ENCODE peak calls at places on chromosome 18, in four cellular contexts. B is body of pancreas, L is right lobe of liver, S is breast epithelium. D is an unnamed sample. For H3K4me1, the result is how much of the 10 kb centered on the place peaks cover.

GRCh38 chr18:57518533-57518932 is 68.0 kb downstream of the FECH start:
- DNase-seq in L (no peak), S (no peak), B (no peak), D (no peak)

GRCh38 chr18:51110073-51110797 is 80.2 kb downstream of the SMAD4 start:
- DNase-seq in B (peak), S (peak), L (peak), D (peak)

GRCh38 chr18:45014047-45014501 is 333.4 kb downstream of the SETBP1 start:
- DNase-seq in S (no peak), L (no peak), B (no peak), D (no peak)

GRCh38 chr18:13726972-13727331 is 479 bp downstream of the RNMT start:
- DNase-seq in L (peak), S (no peak), B (peak), D (peak)

GRCh38 chr18:72762505-72763122 is 105.2 kb downstream of the NETO1 start:
- DNase-seq in L (no peak), B (no peak), S (no peak), D (no peak)

GRCh38 chr18:55732227-55733106 is 144.5 kb upstream of the TCF4 start:
- DNase-seq in S (no peak), B (no peak), L (no peak), D (no peak)

GRCh38 chr18:6929370-6930102 is 188.1 kb downstream of the LAMA1 start:
- DNase-seq in L (no peak), S (no peak), B (no peak), D (no peak)

GRCh38 chr18:45004531-45004930 is 323.8 kb downstream of the SETBP1 start:
- DNase-seq in S (no peak), L (no peak), B (no peak), D (no peak)

DNA sequence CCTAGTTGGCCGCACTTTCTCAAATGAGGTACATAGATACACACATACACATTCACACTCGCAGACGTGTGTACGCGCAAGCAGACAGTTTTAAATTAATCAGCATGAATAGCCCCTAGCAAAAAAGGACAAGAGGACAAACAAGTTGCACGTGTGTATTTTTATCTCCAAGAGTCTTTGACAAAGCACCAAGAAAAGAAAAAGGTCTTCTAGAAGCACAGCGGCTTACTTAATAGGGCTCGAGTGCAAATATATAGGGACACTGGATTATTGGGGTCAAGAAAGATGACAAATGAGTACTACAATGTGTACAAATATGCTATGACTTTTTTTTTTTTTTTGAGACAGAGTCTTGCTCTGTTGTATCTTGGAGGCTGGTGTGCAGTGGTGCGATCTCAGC is 1.7 kb upstream of the BCL2 start:
- DNase-seq in S (no peak), B (no peak), L (no peak), D (no peak)
- H3K4me3 ChIP-seq in S (no peak), B (no peak), L (no peak), D (no peak)

GRCh38 chr18:31683968-31684278 is 458 bp downstream of the B4GALT6 start:
- DNase-seq in L (no peak), S (no peak), B (no peak), D (no peak)

GRCh38 chr18:31684279-31685096 is at the start of gene B4GALT6:
- DNase-seq in B (peak), L (peak), S (no peak), D (peak)

GRCh38 chr18:31686572-31686971 is 2.2 kb upstream of the B4GALT6 start:
- DNase-seq in L (no peak), B (no peak), S (no peak), D (no peak)

GRCh38 chr18:31687016-31687415 is 2.6 kb upstream of the B4GALT6 start:
- DNase-seq in B (no peak), L (no peak), S (no peak), D (no peak)

DNA sequence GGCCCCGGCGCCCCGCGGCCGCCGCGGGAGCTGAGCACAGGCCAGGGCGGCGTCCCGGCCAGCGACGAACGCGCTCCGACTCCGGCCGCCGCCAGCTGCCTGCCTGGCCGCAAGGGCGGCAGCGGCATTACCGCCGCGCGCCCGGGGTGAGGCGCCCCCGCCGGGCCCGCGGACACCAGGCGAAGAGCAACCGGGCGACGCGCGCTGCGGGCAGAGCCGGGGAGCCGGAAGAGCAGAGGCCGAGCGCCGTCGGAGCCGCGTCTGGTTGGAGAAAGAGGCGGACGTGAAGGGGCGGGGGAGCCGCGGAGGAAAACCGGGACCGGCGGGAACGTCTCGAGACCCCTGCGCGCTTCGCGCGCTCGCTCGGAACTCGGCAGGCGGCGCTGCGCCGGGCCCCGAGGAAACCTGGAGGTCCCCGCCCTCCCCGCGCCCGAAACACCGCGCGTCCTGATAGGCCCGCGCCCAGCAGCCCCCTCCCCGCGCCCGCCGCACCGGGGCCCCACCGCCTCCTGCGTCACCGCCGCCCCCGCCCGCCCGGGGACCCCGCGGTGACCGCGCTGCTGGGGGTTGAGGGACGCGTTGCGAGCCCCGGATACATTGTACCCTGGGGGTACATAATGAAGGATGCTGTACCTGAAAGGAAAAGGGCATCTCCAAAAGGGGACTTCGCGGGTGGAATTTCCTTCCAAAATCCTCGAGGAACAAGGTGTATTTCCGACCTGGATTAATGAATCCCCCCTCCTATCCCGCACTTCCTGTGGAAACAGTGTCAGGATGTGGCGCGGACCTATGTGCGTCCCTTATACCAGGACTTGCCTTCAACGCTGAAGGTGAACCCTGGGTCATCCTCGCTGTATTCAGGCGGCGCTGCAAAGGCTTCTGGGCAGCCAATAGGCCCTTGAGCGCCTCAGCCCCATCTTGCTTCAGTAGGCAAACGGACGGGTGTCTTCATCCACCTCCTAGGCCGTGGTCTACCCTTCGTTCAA is 1.0 kb upstream of the B4GALT6 start:
- DNase-seq in S (peak), B (peak), L (peak), D (peak)
- TF ChIP-seq POLR2A in S (no peak), B (peak), L (peak), D (no peak)

DNA sequence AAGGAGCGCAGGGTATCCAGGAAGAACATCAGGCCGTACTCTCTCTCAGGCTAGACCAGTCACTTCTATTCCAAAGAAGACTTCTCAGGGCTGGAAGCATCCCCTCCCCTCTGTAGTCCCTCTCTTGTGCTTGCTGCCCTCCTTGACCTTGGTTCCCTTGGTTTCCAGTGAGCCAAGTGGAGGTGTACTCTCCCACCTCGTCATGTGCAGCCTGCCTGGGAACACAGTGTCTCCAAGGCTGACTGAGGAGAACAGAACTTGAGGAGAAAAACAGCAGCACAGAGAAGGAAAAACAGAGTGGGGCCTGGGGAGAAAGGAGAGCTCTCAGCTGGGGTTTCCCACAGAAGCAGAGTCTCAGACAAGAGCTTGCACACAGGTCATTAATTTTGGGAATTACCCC is 52.7 kb downstream of the HAUS1 start:
- DNase-seq in B (no peak), S (no peak), L (no peak), D (no peak)
- H3K4me1 ChIP-seq in B (under half), S (under half), L (under half), D (under half)

DNA sequence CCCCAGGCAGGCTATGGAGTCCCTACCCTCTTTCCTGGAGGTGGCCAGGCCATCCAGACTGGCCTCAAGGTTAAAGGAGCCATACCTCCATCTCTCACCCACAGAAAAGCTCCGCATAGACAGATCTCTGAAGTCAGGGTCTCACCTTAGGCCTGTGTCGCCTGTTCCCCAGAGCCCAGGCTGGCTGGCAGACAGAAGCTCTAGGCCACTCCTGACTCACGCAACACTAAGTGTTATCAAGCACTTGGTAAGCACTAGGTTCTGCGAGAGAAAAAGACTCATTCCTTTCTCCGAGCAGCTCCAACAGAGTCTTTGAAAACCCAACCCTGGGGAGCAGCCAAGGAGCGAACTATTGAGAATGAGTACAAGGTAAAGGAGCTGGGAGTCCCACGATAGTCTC is 6.1 kb downstream of the SMAD7 start:
- DNase-seq in L (no peak), B (no peak), S (no peak), D (no peak)
- H3K4me3 ChIP-seq in L (no peak), B (no peak), S (no peak), D (peak)

GRCh38 chr18:37617623-37618022 is 52.0 kb upstream of the CELF4 start:
- DNase-seq in S (no peak), B (no peak), L (no peak), D (no peak)
- TF ChIP-seq POLR2A in S (no peak), B (no peak), L (no peak), D (no peak)

GRCh38 chr18:49949991-49950395 is 136.7 kb upstream of the ACAA2 start:
- DNase-seq in L (no peak), S (no peak), B (no peak), D (no peak)
- H3K4me1 ChIP-seq in L (under half), S (under half), B (under half), D (under half)

DNA sequence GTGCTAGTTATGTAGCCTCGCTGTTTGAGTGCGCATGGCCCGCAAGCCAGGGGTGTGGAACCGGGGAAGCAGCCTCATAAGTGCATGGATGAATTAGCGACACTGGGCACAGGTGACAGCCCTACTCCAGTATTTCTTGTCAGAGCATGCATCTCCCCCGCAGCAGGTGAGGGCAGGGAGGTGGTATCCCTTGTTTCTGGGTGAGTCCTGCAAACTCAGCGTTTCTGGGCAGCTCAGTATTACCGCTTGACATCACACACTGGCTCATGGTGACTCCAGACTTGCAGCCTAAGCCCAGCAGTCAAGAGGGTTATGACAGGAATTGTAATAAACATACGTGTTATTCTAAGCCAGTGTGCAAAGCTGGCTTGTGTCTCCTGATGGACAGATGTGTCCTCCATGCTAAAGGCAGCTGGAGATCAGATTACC is 2.5 kb downstream of the CABLES1 start:
- DNase-seq in B (no peak), L (no peak), S (no peak), D (no peak)
- H3K4me3 ChIP-seq in B (no peak), L (peak), S (peak), D (peak)